ENCODE peak calls at places on chromosomes 6 and 20, in four cellular contexts. O, E, H and B are unnamed samples.

GRCh38 chr6:26629373-26629772 is 30.2 kb downstream of the ZNF322 start:
- DNase-seq in O (no peak), E (no peak), H (no peak), B (no peak)

GRCh38 chr6:87702589-87702945 is 534 bp upstream of the AKIRIN2 start:
- DNase-seq in O (peak; percentile 71), E (no peak), H (no peak), B (peak; percentile 58)

GRCh38 chr6:15033850-15034203 is 212.0 kb upstream of the JARID2 start:
- DNase-seq in O (no peak), E (no peak), H (no peak), B (no peak)

GRCh38 chr6:108074359-108075144 is at the start of gene OSTM1:
- DNase-seq in O (peak; percentile 94), E (peak; percentile 93), H (peak; percentile 91), B (peak; percentile 91)

GRCh38 chr6:56552212-56553130 is 90.2 kb downstream of the DST start:
- DNase-seq in O (peak; percentile 79), E (no peak), H (no peak), B (no peak)

GRCh38 chr20:37680420-37680819 is 13.4 kb upstream of the CTNNBL1 start:
- DNase-seq in O (peak; percentile 44), E (no peak), H (no peak), B (no peak)

GRCh38 chr6:142819603-142820335 is 125.2 kb downstream of the HIVEP2 start:
- DNase-seq in O (peak; percentile 27), E (peak; percentile 66), H (peak; percentile 95), B (peak; percentile 71)

GRCh38 chr20:61746147-61746646 is 319.5 kb downstream of the TAF4 start:
- DNase-seq in O (no peak), E (no peak), H (no peak), B (no peak)

GRCh38 chr6:111478064-111478476 is 4.9 kb downstream of the REV3L start:
- DNase-seq in O (peak; percentile 61), E (no peak), H (peak; percentile 65), B (no peak)

GRCh38 chr6:142014515-142014914 is 118.2 kb upstream of the GJE1 start:
- DNase-seq in O (peak; percentile 93), E (no peak), H (peak; percentile 79), B (no peak)

GRCh38 chr20:51628533-51629398 is 86.2 kb upstream of the NFATC2 start:
- DNase-seq in O (peak; percentile 46), E (no peak), H (peak; percentile 93), B (no peak)

GRCh38 chr20:57561356-57562279 is 708 bp downstream of the PCK1 start:
- DNase-seq in O (no peak), E (no peak), H (no peak), B (no peak)

GRCh38 chr6:135114355-135115145 is 59.9 kb upstream of the HBS1L start:
- DNase-seq in O (no peak), E (no peak), H (no peak), B (no peak)

GRCh38 chr6:101167638-101168037 is 225.9 kb upstream of the GRIK2 start:
- DNase-seq in O (no peak), E (no peak), H (no peak), B (no peak)

GRCh38 chr6:159039885-159040258 is 4.9 kb downstream of the TAGAP start:
- DNase-seq in O (no peak), E (no peak), H (no peak), B (no peak)

GRCh38 chr20:63864545-63864977 is 509 bp upstream of the TPD52L2 start:
- DNase-seq in O (no peak), E (no peak), H (no peak), B (no peak)

GRCh38 chr20:63861981-63862901 is 943 bp downstream of the ABHD16B start:
- DNase-seq in O (no peak), E (no peak), H (no peak), B (no peak)

GRCh38 chr20:63863798-63864544 is 1.1 kb upstream of the TPD52L2 start:
- DNase-seq in O (peak; percentile 91), E (peak; percentile 82), H (peak; percentile 84), B (peak; percentile 92)

GRCh38 chr20:63861365-63861934 is at the start of gene ABHD16B:
- DNase-seq in O (no peak), E (no peak), H (no peak), B (no peak)

DNA sequence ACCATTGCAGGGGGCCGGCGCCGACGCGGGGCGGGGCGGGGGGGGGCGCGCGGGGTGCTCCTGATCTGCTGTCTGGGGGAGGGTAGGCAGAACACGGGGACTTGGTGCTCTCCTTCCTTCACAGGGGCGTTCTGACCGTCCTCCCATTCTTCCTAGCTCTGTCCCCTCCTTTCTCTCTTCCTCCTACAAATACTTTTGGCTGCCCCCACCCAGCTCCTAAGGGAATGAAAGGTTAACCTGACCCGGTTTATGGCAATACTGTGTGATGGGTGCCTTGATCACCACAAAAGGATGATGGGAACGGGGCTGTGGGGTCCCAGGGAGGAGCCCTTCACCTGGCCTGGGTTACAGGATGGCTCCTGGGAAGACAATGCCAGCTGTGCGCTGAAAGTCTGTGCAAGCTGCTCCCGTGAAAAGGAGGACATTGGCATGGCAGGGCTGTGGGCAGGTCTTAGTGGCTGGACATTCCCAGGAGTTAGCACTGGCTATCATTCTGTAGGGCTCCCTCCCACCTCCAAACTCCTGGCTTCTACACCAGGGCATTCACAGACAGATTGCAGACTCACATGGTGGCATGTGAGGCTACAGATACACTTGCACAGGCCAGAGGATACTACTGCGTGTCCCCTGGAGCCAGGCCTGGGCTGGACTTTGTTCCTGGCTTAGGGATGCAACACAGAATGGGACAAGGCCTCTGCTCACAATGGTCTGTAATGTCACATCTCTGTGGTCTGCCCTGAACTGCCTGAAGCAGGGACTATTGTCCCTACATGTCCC is 1.9 kb upstream of the TPD52L2 start:
- DNase-seq in O (no peak), E (no peak), H (no peak), B (no peak)
- H2AFZ ChIP-seq in O (no peak overlapping the region), E (no peak overlapping the region), H (no peak overlapping the region), B (no peak overlapping the region)

DNA sequence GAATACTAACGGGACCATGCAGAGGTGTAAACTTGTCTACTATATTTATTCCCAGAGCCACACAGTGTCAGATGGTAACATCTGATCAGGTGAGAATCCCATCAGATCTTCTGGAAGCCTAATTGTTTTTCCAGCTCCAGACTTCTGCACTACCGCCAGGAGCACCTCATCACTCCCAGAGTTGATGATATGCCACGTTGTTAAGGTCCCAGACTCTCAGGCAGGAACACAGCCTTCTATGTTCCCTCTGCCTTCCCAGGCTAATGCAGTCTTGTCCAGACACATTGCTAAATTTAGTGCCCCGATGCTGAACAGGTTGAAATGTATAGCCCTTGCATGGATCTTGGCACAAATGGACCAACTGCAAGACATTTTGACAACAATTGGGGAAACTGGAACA is 86.2 kb downstream of the PROKR2 start:
- DNase-seq in O (no peak), E (no peak), H (no peak), B (no peak)
- H2AFZ ChIP-seq in O (no peak overlapping the region), E (no peak overlapping the region), H (no peak overlapping the region), B (no peak overlapping the region)

GRCh38 chr6:33185190-33185589 is 7.1 kb downstream of the COL11A2 start:
- DNase-seq in O (no peak), E (no peak), H (no peak), B (no peak)
- H2AFZ ChIP-seq in O (no peak overlapping the region), E (no peak overlapping the region), H (no peak overlapping the region), B (no peak overlapping the region)

GRCh38 chr6:39922821-39923220 is 11.4 kb downstream of the MOCS1 start:
- DNase-seq in O (no peak), E (peak; percentile 66), H (no peak), B (no peak)

GRCh38 chr6:39925931-39926290 is 8.4 kb downstream of the MOCS1 start:
- DNase-seq in O (no peak), E (no peak), H (no peak), B (no peak)

GRCh38 chr6:39925191-39925930 is 8.9 kb downstream of the MOCS1 start:
- DNase-seq in O (no peak), E (no peak), H (no peak), B (no peak)

GRCh38 chr6:39924283-39924682 is 10.0 kb downstream of the MOCS1 start:
- DNase-seq in O (no peak), E (no peak), H (no peak), B (no peak)

GRCh38 chr6:39923394-39923793 is 10.9 kb downstream of the MOCS1 start:
- DNase-seq in O (no peak), E (no peak), H (no peak), B (no peak)
- H2AFZ ChIP-seq in O (no peak overlapping the region), E (no peak overlapping the region), H (no peak overlapping the region), B (no peak overlapping the region)

GRCh38 chr6:148746363-148747144 is at the start of gene UST:
- DNase-seq in O (peak; percentile 96), E (peak; percentile 88), H (peak; percentile 60), B (peak; percentile 83)
- H2AFZ ChIP-seq in O (peak within 1 kb of the TSS; percentile 81), E (peak within 1 kb of the TSS; percentile 94), H (peak within 1 kb of the TSS; percentile 74), B (peak within 1 kb of the TSS; percentile 96)

DNA sequence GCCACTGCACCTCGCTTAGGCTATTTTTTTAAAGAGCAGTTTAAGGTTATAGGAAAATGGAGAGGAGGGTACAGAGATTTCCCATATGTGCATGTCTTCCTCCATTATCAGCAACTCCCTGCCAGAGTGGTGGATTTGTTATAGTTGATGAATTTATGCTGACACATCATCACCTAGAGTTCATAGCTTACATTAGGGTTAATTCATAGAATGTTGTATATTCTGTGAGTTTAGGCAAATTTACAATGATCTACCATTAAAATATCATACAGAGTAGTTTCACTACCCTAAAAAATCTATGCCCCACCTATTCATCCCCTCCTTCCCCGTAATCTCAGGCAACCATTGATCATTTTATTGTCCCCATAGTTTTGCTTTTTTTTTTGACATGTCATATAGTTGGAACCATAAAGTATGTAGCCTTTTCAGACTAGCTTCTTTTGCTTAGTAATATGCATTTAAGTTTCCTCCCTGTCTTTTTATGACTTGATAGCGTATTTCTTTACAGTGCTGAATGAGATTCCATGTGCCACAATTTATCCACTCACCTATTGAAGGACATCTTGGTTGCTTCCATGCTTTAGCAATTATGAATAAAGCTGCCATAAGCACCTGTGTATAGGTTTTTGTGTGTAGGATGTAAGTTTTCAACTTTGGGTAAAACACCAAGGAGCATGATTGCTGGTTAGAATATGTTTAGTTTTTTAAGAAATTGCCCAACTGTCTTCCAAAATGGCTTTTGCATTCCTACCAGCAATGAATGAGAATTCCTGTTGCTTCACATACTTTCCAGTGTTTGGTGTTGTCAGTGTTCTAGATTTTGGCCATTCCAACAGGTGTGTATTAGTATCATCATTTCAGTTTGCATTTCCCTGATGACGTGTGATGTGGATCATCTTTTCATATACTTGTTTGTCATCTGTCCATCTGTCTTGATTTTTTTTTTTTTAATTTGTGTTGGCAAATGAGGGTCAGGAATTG is 60.2 kb downstream of the NCOA3 start:
- DNase-seq in O (no peak), E (no peak), H (no peak), B (no peak)
- H2AFZ ChIP-seq in O (no peak overlapping the region), E (no peak overlapping the region), H (no peak overlapping the region), B (no peak overlapping the region)